ENCODE peak calls at places on chromosome 16, in eight cellular contexts. M, V, W, A, C, P, K and H are unnamed samples.

GRCh38 chr16:88077328-88078108 is 126.3 kb downstream of the BANP start:
- DNase-seq in W (no peak), K (no peak), A (peak), M (no peak), P (no peak), C (no peak), V (no peak), H (no peak)

GRCh38 chr16:49116873-49117272 is 164.8 kb downstream of the CBLN1 start:
- DNase-seq in K (no peak), M (no peak), C (no peak), W (no peak), P (no peak), A (no peak), V (no peak), H (no peak)

GRCh38 chr16:46830417-46830901 is 521 bp downstream of the C16orf87 start:
- DNase-seq in P (no peak), A (peak), M (peak), K (no peak), C (peak), W (no peak), V (no peak), H (peak)

GRCh38 chr16:78929798-78930197 is 670.7 kb downstream of the MAF start:
- DNase-seq in C (no peak), V (no peak), M (no peak), P (no peak), A (no peak), W (no peak), K (no peak), H (no peak)

GRCh38 chr16:11255737-11256656 is at the start of gene SOCS1:
- DNase-seq in A (peak), W (peak), V (peak), M (peak), P (peak), K (peak), C (peak), H (peak)

GRCh38 chr16:21233521-21234150 is at the start of gene ANKS4B:
- DNase-seq in V (peak), K (no peak), A (no peak), M (no peak), W (no peak), P (no peak), C (peak), H (no peak)

GRCh38 chr16:49486350-49486749 is 112.7 kb downstream of the C16orf78 start:
- DNase-seq in A (no peak), K (no peak), W (no peak), M (no peak), V (no peak), C (no peak), P (no peak), H (no peak)

GRCh38 chr16:58515871-58516767 is 802 bp downstream of the SETD6 start:
- DNase-seq in W (no peak), A (no peak), K (peak), P (no peak), C (peak), V (peak), M (no peak), H (no peak)

GRCh38 chr16:59192551-59193199 is 458.6 kb upstream of the GOT2 start:
- DNase-seq in M (peak), P (peak), K (no peak), C (peak), V (peak), A (no peak), W (peak), H (peak)

GRCh38 chr16:31298958-31299357 is 39.2 kb downstream of the ITGAM start:
- DNase-seq in K (no peak), V (no peak), P (no peak), W (peak), C (no peak), A (no peak), M (no peak), H (no peak)

GRCh38 chr16:66918803-66919568 is at the start of gene CDH16:
- DNase-seq in K (no peak), W (no peak), V (no peak), C (no peak), A (no peak), M (no peak), P (no peak), H (no peak)

GRCh38 chr16:21302898-21303528 is 24.9 kb upstream of the CRYM start:
- DNase-seq in A (no peak), C (no peak), W (no peak), M (no peak), V (no peak), P (no peak), K (no peak), H (no peak)

GRCh38 chr16:66270333-66270927 is 96.1 kb upstream of the CDH5 start:
- DNase-seq in W (peak), M (peak), V (peak), P (peak), C (peak), K (peak), A (peak), H (peak)

GRCh38 chr16:68445458-68445857 is 2.9 kb downstream of the SMPD3 start:
- DNase-seq in W (peak), C (peak), M (peak), K (no peak), P (peak), V (peak), A (no peak), H (peak)

GRCh38 chr16:65226077-65226476 is 104.2 kb upstream of the CDH11 start:
- DNase-seq in P (no peak), A (no peak), M (no peak), K (no peak), W (no peak), V (no peak), C (no peak), H (no peak)

GRCh38 chr16:48234630-48235029 is 9.5 kb upstream of the LONP2 start:
- DNase-seq in A (no peak), P (no peak), W (no peak), V (no peak), C (no peak), K (no peak), M (no peak), H (no peak)

GRCh38 chr16:17302620-17303019 is 168.1 kb downstream of the XYLT1 start:
- DNase-seq in W (no peak), C (no peak), A (no peak), M (no peak), P (no peak), V (no peak), K (no peak), H (no peak)

GRCh38 chr16:66293932-66294331 is 72.6 kb upstream of the CDH5 start:
- DNase-seq in W (no peak), P (no peak), V (no peak), C (no peak), M (no peak), K (no peak), A (no peak), H (no peak)

GRCh38 chr16:31874354-31875111 is 926 bp downstream of the ZNF267 start:
- DNase-seq in M (peak), P (no peak), C (peak), A (no peak), W (peak), K (no peak), V (no peak), H (no peak)

GRCh38 chr16:90046971-90047713 is 27.9 kb upstream of the DBNDD1 start:
- DNase-seq in A (peak), P (peak), K (no peak), W (peak), M (peak), C (peak), V (peak), H (peak)

GRCh38 chr16:65524231-65524630 is 402.4 kb upstream of the CDH11 start:
- DNase-seq in M (no peak), C (no peak), V (no peak), P (no peak), A (no peak), K (no peak), W (no peak), H (no peak)

GRCh38 chr16:68707341-68708152 is 29.5 kb upstream of the CDH1 start:
- DNase-seq in P (no peak), W (no peak), V (peak), A (peak), C (peak), M (no peak), K (peak), H (peak)

GRCh38 chr16:56965149-56965938 is 3.6 kb downstream of the CETP start:
- DNase-seq in C (no peak), P (no peak), M (no peak), W (no peak), V (no peak), K (no peak), A (no peak), H (no peak)

GRCh38 chr16:72426416-72426815 is 254.5 kb upstream of the PMFBP1 start:
- DNase-seq in W (no peak), P (no peak), A (no peak), C (no peak), V (no peak), M (no peak), K (no peak), H (no peak)

GRCh38 chr16:11972128-11972527 is 4.4 kb upstream of the SNX29 start:
- DNase-seq in A (no peak), W (no peak), C (no peak), M (peak), V (no peak), P (no peak), K (no peak), H (peak)

GRCh38 chr16:73636196-73636595 is 588.3 kb upstream of the ZFHX3 start:
- DNase-seq in A (no peak), M (no peak), C (no peak), W (no peak), P (no peak), K (no peak), V (no peak), H (no peak)

GRCh38 chr16:29114476-29115012 is 129.7 kb downstream of the LAT start:
- DNase-seq in C (no peak), P (no peak), A (no peak), W (no peak), K (no peak), V (no peak), M (no peak), H (no peak)

GRCh38 chr16:13896543-13897182 is 23.3 kb upstream of the ERCC4 start:
- DNase-seq in M (no peak), K (no peak), A (no peak), V (no peak), C (no peak), W (no peak), P (no peak), H (no peak)

GRCh38 chr16:87896924-87897562 is 27.7 kb upstream of the SLC7A5 start:
- DNase-seq in A (no peak), K (no peak), M (no peak), V (no peak), C (no peak), W (no peak), P (no peak), H (no peak)

DNA sequence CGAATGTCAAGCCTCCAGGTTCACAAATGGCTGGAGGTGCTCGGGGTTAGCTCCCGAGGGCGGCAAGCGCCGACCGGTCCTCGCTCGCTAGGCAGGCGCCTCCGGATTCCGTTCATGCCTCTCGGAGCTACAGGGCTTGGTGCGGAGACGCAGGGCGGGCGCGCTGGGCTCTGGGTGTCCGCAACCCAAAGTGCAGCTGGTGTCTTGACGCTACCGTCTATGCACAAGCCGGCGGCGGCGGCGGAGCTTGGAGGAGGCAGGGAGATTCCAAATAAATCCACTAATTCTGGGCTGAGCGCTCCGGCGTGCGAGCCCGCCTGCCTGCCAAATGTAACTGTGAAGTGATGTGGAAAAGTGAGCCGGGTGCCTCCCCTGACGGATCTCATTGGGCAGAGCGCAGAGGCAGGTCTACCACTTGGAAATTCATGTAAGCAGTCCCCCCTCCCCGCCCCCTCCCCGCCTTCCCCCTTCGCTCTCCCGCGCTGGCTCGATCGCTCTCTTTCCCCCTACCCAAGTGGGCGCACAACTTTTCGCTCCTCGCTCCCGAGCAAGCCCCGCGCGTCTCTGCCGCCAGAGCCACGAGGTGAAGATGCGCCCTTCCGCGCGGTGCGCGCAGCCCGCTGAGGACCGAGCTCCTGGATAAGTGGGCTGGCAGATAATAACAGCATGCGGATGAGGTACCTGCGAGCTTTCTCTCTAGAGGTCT is at the start of gene CDH8:
- DNase-seq in M (no peak), P (no peak), W (no peak), V (peak), A (no peak), C (no peak), K (no peak), H (peak)
- H3K4me3 ChIP-seq in M (no peak), P (peak), W (no peak), V (peak), A (no peak), C (no peak), K (peak), H (peak)

GRCh38 chr16:70432304-70432799 is 6.5 kb downstream of the ST3GAL2 start:
- DNase-seq in V (no peak), W (no peak), P (no peak), C (no peak), K (no peak), A (no peak), M (no peak), H (no peak)
- H3K27ac ChIP-seq in V (peak), W (peak), P (no peak), C (no peak), K (peak), A (no peak), M (no peak), H (no peak)

GRCh38 chr16:2531696-2532493 is 687 bp upstream of the CEMP1 start:
- DNase-seq in C (peak), V (peak), P (peak), M (peak), W (peak), A (peak), K (peak), H (peak)
- TF ChIP-seq POLR2A in C (peak), V (peak), P (peak), M (peak), W (peak), A (peak), K (no peak), H (peak)

DNA sequence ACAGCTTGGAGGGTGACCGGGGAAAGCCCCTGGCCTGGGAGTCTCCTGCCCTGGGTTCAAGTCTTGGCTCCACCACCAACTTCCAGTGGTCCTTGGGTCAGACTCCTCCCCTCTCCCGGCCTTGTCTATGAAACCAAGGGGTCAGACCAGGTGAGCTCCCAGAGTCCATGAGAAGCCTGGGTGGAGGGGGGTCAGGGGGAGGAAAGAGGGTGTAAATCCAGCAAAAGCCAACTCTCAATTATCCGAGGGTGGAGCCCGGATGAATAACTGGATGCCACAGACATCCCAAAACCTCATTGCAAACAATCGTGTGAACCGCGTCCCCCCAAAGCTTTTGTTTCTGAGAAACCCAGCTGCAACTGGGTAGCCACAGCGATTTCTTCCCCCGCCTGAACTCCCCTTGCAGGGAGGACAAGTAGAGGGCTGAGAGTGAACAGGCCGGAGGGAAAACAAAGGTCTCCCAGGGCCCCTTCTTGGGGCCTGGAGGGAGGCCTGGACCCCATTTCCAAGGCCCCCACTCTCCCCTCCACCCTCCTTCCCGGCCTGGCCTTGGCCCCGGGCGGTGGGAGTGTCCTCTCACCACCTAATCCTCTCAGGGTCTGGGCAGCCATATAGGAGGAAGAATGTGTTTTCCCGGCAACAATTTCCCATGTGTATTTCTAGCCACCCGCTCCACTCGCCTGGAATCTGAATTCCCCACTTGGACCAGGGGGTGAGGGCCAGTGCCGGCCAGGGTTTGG is 2.5 kb downstream of the GLIS2 start:
- DNase-seq in A (no peak), K (no peak), V (no peak), W (no peak), P (no peak), M (no peak), C (no peak), H (no peak)
- H3K4me3 ChIP-seq in A (no peak), K (no peak), V (no peak), W (no peak), P (no peak), M (no peak), C (no peak), H (no peak)

DNA sequence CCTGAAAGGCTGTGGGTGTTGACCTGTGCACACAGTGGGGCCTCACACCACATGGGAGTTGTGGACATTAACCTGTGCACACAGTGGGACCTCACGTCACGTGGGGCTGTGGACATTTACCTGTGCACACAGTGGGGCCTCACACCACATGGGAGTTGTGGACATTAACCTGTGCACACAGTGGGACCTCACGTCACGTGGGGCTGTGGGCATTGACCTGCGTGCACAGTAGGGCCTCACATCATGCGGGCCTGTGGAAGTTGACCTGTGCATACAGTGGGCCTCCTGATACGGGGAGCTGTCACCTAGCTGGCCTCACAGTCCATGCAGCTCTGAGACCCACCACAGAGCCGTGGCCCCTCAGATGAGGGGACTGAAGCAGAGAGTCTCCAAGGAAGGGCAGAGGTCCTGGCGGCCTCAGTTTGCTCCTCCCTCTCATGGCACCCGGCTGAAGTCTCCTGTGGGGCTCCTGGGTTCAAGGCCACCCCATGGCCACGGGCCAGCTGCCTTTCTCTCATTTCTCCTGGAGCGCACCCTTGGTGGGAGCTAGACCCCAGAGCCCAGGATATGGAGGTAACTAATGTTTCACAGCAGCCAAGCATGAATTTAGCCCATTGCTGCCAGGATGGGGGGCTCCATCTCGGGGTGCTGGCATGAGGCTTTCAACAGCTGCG is 21.0 kb downstream of the CACNA1H start:
- DNase-seq in C (no peak), V (no peak), A (no peak), W (no peak), K (no peak), P (no peak), M (no peak), H (no peak)
- H3K27ac ChIP-seq in C (peak), V (no peak), A (no peak), W (no peak), K (no peak), P (no peak), M (no peak), H (peak)

GRCh38 chr16:81923296-81923695 is 88.0 kb downstream of the SDR42E1 start:
- DNase-seq in V (no peak), A (no peak), K (no peak), P (no peak), M (no peak), C (no peak), W (no peak), H (no peak)

GRCh38 chr16:81928975-81929374 is 82.3 kb downstream of the SDR42E1 start:
- DNase-seq in W (no peak), P (no peak), K (no peak), C (no peak), M (no peak), V (peak), A (peak), H (peak)

GRCh38 chr16:81929841-81930240 is 81.4 kb downstream of the SDR42E1 start:
- DNase-seq in K (no peak), A (no peak), M (no peak), V (peak), C (no peak), W (no peak), P (no peak), H (no peak)

GRCh38 chr16:81927561-81928185 is 83.6 kb downstream of the SDR42E1 start:
- DNase-seq in P (no peak), A (no peak), M (no peak), C (no peak), W (no peak), K (no peak), V (peak), H (no peak)

GRCh38 chr16:81926036-81926435 is 85.2 kb downstream of the SDR42E1 start:
- DNase-seq in C (no peak), W (no peak), P (no peak), V (no peak), M (no peak), A (no peak), K (no peak), H (no peak)
- TF ChIP-seq POLR2A in C (no peak), W (no peak), P (no peak), V (no peak), M (no peak), A (no peak), K (no peak), H (no peak)

GRCh38 chr16:75293746-75294145 is 42.3 kb upstream of the BCAR1 start:
- DNase-seq in C (no peak), W (no peak), V (no peak), P (no peak), A (no peak), K (no peak), M (no peak), H (no peak)
- H3K4me3 ChIP-seq in C (no peak), W (no peak), V (no peak), P (no peak), A (no peak), K (no peak), M (no peak), H (no peak)

GRCh38 chr16:70437017-70437581 is 1.8 kb downstream of the ST3GAL2 start:
- DNase-seq in V (peak), P (no peak), M (no peak), A (no peak), C (no peak), W (peak), K (no peak), H (peak)
- H3K27ac ChIP-seq in V (no peak), P (no peak), M (no peak), A (no peak), C (no peak), W (peak), K (peak), H (peak)

GRCh38 chr16:27441998-27442397 is 40.0 kb downstream of the IL21R start:
- DNase-seq in V (no peak), C (no peak), M (no peak), K (no peak), A (no peak), W (no peak), P (no peak), H (no peak)

GRCh38 chr16:27444470-27444869 is 42.5 kb downstream of the IL21R start:
- DNase-seq in P (no peak), M (no peak), V (no peak), A (no peak), C (no peak), W (no peak), K (no peak), H (no peak)

GRCh38 chr16:27446721-27447120 is 44.7 kb downstream of the IL21R start:
- DNase-seq in V (no peak), A (no peak), P (no peak), M (no peak), C (no peak), K (no peak), W (no peak), H (no peak)

GRCh38 chr16:27445502-27446175 is 43.7 kb downstream of the IL21R start:
- DNase-seq in P (no peak), M (no peak), K (no peak), V (no peak), A (no peak), W (no peak), C (no peak), H (no peak)

DNA sequence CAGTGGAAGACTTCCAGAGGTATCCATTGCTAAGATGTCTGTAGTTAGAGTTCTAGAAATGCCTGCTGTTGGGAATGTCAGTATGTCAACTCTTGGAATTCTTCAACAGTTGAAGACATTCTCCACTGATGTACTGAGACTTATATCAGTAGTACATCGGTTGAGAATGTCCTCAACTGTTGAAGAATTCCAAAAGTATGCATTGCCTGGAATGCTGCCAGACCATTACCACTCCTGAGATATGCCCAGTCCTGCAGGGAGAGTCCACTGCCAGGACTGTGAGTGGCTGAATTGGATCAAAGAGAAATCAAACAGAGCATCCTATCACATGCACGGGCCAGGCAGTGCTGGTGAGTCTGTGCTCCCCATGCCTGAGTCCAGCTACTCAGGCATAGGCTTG is 42.0 kb downstream of the IL21R start:
- DNase-seq in M (no peak), A (no peak), P (no peak), K (no peak), W (no peak), C (no peak), V (no peak), H (no peak)
- TF ChIP-seq POLR2A in M (no peak), A (no peak), P (no peak), K (no peak), W (no peak), C (no peak), V (no peak), H (no peak)